ENCODE peak calls at places on chromosomes 12 and 14, in ten cellular contexts. O, M, R, H, A, P, S, K, G and Q are unnamed samples.

GRCh38 chr12:105878964-105879363 is 259.8 kb downstream of the NUAK1 start:
- DNase-seq in O (no peak), M (no peak), R (no peak), H (no peak), A (no peak), P (no peak), S (no peak), K (no peak), G (no peak), Q (no peak)

GRCh38 chr12:1739368-1739767 is 48.5 kb downstream of the ADIPOR2 start:
- DNase-seq in O (no peak), M (no peak), R (no peak), H (no peak), A (no peak), P (no peak), S (no peak), K (no peak), G (no peak), Q (no peak)

GRCh38 chr12:51475543-51475942 is 50.9 kb downstream of the SLC4A8 start:
- DNase-seq in O (no peak), M (no peak), R (no peak), H (no peak), A (no peak), P (no peak), S (no peak), K (no peak), G (no peak), Q (no peak)

GRCh38 chr12:121753844-121754264 is 39.6 kb downstream of the RHOF start:
- DNase-seq in O (no peak), M (no peak), R (no peak), H (no peak), A (no peak), P (no peak), S (no peak), K (no peak), G (no peak), Q (no peak)

GRCh38 chr12:117188961-117189724 is 1.1 kb downstream of the FBXO21 start:
- DNase-seq in O (no peak), M (peak; percentile 23), R (no peak), H (no peak), A (no peak), P (no peak), S (no peak), K (no peak), G (peak; percentile 20), Q (no peak)

GRCh38 chr14:94320243-94320642 is 2.9 kb downstream of the SERPINA6 start:
- DNase-seq in O (no peak), M (no peak), R (no peak), H (no peak), A (no peak), P (peak; percentile 5), S (no peak), K (no peak), G (no peak), Q (no peak)

GRCh38 chr14:103733651-103734050 is 18.0 kb downstream of the ZFYVE21 start:
- DNase-seq in O (no peak), M (no peak), R (no peak), H (no peak), A (no peak), P (no peak), S (no peak), K (no peak), G (no peak), Q (no peak)

GRCh38 chr12:76270657-76271358 is 77.4 kb downstream of the BBS10 start:
- DNase-seq in O (no peak), M (no peak), R (no peak), H (no peak), A (no peak), P (no peak), S (no peak), K (no peak), G (no peak), Q (no peak)

GRCh38 chr12:128012110-128012509 is 254.9 kb upstream of the TMEM132C start:
- DNase-seq in O (no peak), M (no peak), R (no peak), H (no peak), A (no peak), P (no peak), S (no peak), K (no peak), G (no peak), Q (no peak)

GRCh38 chr14:64109821-64110554 is 184.2 kb downstream of the ESR2 start:
- DNase-seq in O (no peak), M (no peak), R (no peak), H (no peak), A (no peak), P (no peak), S (no peak), K (no peak), G (peak; percentile 6), Q (no peak)

GRCh38 chr12:95723693-95724384 is 66.7 kb downstream of the NTN4 start:
- DNase-seq in O (no peak), M (no peak), R (no peak), H (no peak), A (no peak), P (no peak), S (no peak), K (no peak), G (no peak), Q (no peak)